ENCODE peak calls at places on chromosomes 3 and 15, in nine cellular contexts. Y is ovary, V is breast epithelium, J is upper lobe of left lung, P is transverse colon, L is IMR-90, I is heart left ventricle, E is sigmoid colon, N is uterus. C is an unnamed sample. For H3K4me1, the result is how much of the 10 kb centered on the place peaks cover.

GRCh38 chr3:8482960-8483665 is 18.5 kb upstream of the LMCD1 start:
- DNase-seq in Y (peak), V (peak), J (no peak), P (peak), L (peak), I (peak), E (peak), N (peak), C (peak)

GRCh38 chr3:42638339-42638842 is 15.1 kb upstream of the ZBTB47 start:
- DNase-seq in Y (no peak), V (no peak), J (no peak), P (no peak), L (no peak), I (no peak), E (no peak), N (no peak), C (no peak)

GRCh38 chr3:24726423-24726822 is 231.8 kb upstream of the THRB start:
- DNase-seq in Y (no peak), V (no peak), J (no peak), P (no peak), L (no peak), I (no peak), E (no peak), N (no peak), C (no peak)

GRCh38 chr3:55160241-55160877 is 232.5 kb upstream of the LRTM1 start:
- DNase-seq in Y (no peak), V (no peak), J (no peak), P (peak), L (peak), I (peak), E (no peak), N (no peak), C (peak)

GRCh38 chr3:47028667-47029066 is 49.2 kb downstream of the NBEAL2 start:
- DNase-seq in Y (no peak), V (no peak), J (no peak), P (no peak), L (no peak), I (no peak), E (no peak), N (no peak), C (no peak)

GRCh38 chr3:168981396-168981795 is 682.1 kb downstream of the MECOM start:
- DNase-seq in Y (no peak), V (no peak), J (no peak), P (no peak), L (peak), I (no peak), E (no peak), N (no peak), C (no peak)

GRCh38 chr3:129611812-129612349 is 5.4 kb upstream of the PLXND1 start:
- DNase-seq in Y (no peak), V (no peak), J (no peak), P (no peak), L (peak), I (peak), E (no peak), N (no peak), C (no peak)

GRCh38 chr3:157201648-157202278 is 41.8 kb upstream of the CCNL1 start:
- DNase-seq in Y (no peak), V (no peak), J (no peak), P (no peak), L (peak), I (no peak), E (no peak), N (no peak), C (no peak)

GRCh38 chr3:46711770-46712169 is 5.9 kb downstream of the PRSS50 start:
- DNase-seq in Y (no peak), V (no peak), J (no peak), P (no peak), L (no peak), I (no peak), E (peak), N (peak), C (no peak)

GRCh38 chr15:64634576-64635485 is 140.6 kb downstream of the RBPMS2 start:
- DNase-seq in Y (no peak), V (no peak), J (no peak), P (no peak), L (no peak), I (no peak), E (no peak), N (no peak), C (no peak)

GRCh38 chr3:43071313-43071893 is 34.5 kb downstream of the POMGNT2 start:
- DNase-seq in Y (no peak), V (no peak), J (no peak), P (no peak), L (no peak), I (no peak), E (no peak), N (no peak), C (no peak)

GRCh38 chr3:38117748-38118420 is 19.0 kb downstream of the ACAA1 start:
- DNase-seq in Y (peak), V (peak), J (no peak), P (peak), L (peak), I (peak), E (peak), N (peak), C (peak)
- TF ChIP-seq POLR2A in Y (no peak), V (no peak), J (peak), P (peak), L (no peak), I (no peak), E (no peak), N (no peak), C (no peak)

GRCh38 chr3:67699877-67700276 is 45.5 kb upstream of the SUCLG2 start:
- DNase-seq in Y (no peak), V (no peak), J (no peak), P (no peak), L (no peak), I (no peak), E (no peak), N (no peak), C (no peak)
- H3K4me1 ChIP-seq in Y (under half), V (under half), J (under half), P (under half), L (under half), I (under half), E (under half), N (under half), C (under half)

DNA sequence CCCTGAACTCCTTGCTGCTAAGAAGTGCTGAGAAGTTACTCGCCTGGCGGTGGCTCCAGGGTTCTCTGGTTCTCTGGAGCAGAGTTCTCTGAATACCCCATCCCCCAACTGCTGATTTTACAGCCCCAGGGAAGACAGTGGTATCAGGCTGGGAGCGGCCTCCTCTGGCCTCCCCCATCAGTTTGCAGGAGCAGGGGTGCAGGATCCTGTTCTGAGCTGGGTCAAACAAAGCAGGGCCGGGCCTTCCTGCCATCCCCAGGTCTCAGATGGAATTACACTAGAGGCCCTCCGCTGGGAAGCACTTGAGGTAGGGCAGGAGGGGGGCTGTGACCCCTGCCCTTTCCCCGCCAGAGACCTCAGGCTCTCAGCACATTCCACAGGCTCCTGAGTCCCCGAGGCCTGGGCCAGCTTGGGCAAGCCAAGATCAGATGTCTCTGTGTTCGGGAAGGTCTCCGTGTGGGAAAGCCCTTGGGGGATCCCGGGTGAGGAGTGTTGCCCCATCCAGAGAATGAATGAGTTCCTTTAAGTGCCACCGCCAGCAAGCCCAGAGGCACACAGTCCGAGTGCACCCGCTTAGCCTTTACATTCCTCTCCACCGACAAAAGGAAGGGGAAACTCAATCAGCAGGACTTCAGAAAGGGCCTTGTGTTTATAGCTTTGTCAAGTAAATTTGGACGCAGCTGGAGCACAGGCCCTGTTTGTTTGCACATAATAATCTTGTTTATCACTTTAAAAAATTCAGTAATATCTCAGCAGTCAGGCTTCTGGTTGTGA is 150.0 kb downstream of the LRRK1 start:
- DNase-seq in Y (no peak), V (peak), J (no peak), P (no peak), L (peak), I (peak), E (no peak), N (no peak), C (peak)
- TF ChIP-seq POLR2A in Y (no peak), V (no peak), J (no peak), P (no peak), L (no peak), I (no peak), E (no peak), N (no peak), C (no peak)

DNA sequence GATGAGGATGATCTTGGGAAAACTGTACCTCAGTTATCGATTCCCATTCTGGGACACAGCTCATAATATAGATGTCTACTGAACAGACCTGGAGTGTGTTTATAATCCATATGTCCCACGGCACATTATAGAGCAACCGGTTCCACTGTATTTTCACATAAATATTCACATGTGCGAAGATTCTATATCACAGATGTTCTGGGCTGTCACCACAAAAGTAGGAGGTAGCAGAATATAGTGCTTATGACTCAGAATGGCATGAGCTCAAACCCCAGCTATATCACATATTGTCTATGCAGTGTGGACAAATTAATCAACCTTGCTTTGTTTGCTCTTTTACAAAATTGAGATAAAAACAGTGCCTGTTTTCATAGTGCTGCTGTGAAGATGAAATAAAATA is 640.3 kb upstream of the ADAMTS9 start:
- DNase-seq in Y (no peak), V (no peak), J (no peak), P (no peak), L (no peak), I (no peak), E (no peak), N (no peak), C (no peak)
- H3K4me1 ChIP-seq in Y (under half), V (under half), J (under half), P (under half), L (under half), I (under half), E (under half), N (under half), C (under half)

DNA sequence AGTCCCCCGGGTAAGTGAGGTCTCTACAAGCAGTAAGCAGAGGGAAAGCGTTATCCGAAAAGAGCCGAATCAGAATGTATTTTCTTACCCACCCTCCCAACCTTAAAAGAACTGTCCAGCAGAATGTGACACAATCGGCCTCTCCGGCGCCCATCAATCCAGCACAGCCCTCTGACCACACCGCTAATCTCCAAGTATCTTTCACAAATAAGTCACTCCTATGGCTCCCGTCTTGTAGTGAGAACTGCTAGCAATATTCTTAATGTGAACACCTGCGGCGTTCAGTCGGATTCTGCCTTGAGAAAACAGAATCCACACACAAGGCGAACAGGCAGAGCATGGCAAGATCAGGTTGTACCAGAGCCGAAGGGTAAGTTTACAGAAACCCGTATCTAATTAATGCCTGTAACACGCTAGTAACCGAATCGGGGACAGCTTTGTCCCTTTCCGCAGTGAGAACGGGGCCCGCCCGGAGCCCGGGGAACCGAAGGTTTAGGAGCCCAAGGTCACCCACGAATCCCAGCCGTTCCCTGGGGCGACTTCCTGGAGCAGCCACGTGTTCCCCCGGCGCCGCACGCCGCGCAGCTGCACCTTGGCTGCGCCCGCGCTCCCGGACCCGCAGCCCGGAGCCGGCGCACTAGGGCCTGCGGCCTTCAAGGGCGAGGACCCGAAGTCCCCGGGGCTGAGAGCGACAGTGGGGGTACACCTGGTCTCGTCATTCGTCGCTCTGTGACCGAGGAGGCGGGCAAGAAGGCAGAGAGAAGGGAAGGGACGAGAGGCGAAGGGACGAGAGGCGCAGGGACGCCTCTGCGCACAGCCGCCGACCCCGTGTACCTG is 675 bp downstream of the TFRC start:
- DNase-seq in Y (peak), V (peak), J (peak), P (peak), L (peak), I (peak), E (peak), N (peak), C (peak)
- TF ChIP-seq POLR2A in Y (no peak), V (no peak), J (no peak), P (no peak), L (no peak), I (no peak), E (no peak), N (no peak), C (no peak)

DNA sequence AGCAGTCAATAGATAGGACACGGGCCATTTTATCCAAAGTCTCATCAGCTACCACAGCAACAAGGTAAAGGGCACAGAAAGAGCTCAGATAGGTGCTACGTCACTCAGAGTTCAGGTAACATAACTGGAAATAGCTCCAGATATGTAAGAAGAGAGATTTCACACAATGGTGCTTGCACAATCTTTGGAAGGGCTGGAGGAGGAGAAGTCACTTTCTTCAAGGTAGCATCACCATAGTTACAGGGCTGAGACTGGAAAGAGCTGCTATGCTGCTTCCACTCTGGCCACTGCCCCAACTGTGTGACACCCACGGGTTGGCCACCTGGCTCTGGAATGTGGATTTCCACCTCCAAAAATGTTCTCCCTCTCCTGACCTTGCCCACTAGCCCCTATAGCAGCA is 448.8 kb upstream of the THBS1 start:
- DNase-seq in Y (no peak), V (no peak), J (no peak), P (no peak), L (no peak), I (no peak), E (no peak), N (no peak), C (no peak)
- H3K4me1 ChIP-seq in Y (under half), V (under half), J (under half), P (under half), L (under half), I (under half), E (half or more), N (under half), C (under half)